ENCODE peak calls at places on chromosomes 6 and 20, in four cellular contexts. D, G, U and M are unnamed samples.

GRCh38 chr6:131789219-131789618 is 18.6 kb upstream of the ENPP1 start:
- DNase-seq in D (no peak), G (no peak), U (no peak), M (no peak)

GRCh38 chr6:55819811-55820210 is 55.6 kb downstream of the BMP5 start:
- DNase-seq in D (no peak), G (no peak), U (no peak), M (no peak)

GRCh38 chr6:143884161-143884560 is 19.9 kb downstream of the ZC2HC1B start:
- DNase-seq in D (no peak), G (no peak), U (no peak), M (no peak)

GRCh38 chr6:166595061-166595780 is 8.7 kb upstream of the RAMACL start:
- DNase-seq in D (no peak), G (no peak), U (no peak), M (no peak)

GRCh38 chr6:72553531-72554202 is 68.2 kb upstream of the KCNQ5 start:
- DNase-seq in D (no peak), G (no peak), U (no peak), M (no peak)

GRCh38 chr6:164507197-164507957 is 802.0 kb downstream of the C6orf118 start:
- DNase-seq in D (peak), G (no peak), U (no peak), M (no peak)

GRCh38 chr6:127971945-127972391 is 71.1 kb upstream of the THEMIS start:
- DNase-seq in D (no peak), G (no peak), U (no peak), M (peak)

GRCh38 chr6:166412911-166413384 is 30.2 kb upstream of the MPC1 start:
- DNase-seq in D (no peak), G (no peak), U (no peak), M (no peak)

GRCh38 chr6:35552285-35552917 is 39.7 kb upstream of the TULP1 start:
- DNase-seq in D (peak), G (peak), U (peak), M (peak)

GRCh38 chr6:115058414-115059211 is 715.8 kb upstream of the HS3ST5 start:
- DNase-seq in D (no peak), G (no peak), U (no peak), M (no peak)

GRCh38 chr6:100435299-100435698 is 29.4 kb downstream of the SIM1 start:
- DNase-seq in D (no peak), G (no peak), U (no peak), M (no peak)

GRCh38 chr20:35616465-35617396 is 1.1 kb downstream of the SPAG4 start:
- DNase-seq in D (peak), G (peak), U (peak), M (peak)

GRCh38 chr6:155004017-155004416 is 8.9 kb downstream of the TIAM2 start:
- DNase-seq in D (no peak), G (no peak), U (no peak), M (no peak)

GRCh38 chr20:50223321-50223995 is 32.8 kb downstream of the CEBPB start:
- DNase-seq in D (no peak), G (no peak), U (no peak), M (no peak)

GRCh38 chr20:35166242-35166830 is 5.5 kb upstream of the PROCR start:
- DNase-seq in D (no peak), G (peak), U (no peak), M (no peak)

GRCh38 chr6:97586344-97586743 is 303.3 kb upstream of the MMS22L start:
- DNase-seq in D (no peak), G (no peak), U (no peak), M (no peak)

GRCh38 chr20:11401988-11402387 is 515.7 kb upstream of the BTBD3 start:
- DNase-seq in D (no peak), G (no peak), U (no peak), M (no peak)

GRCh38 chr6:36780517-36781210 is 58.6 kb downstream of the CPNE5 start:
- DNase-seq in D (peak), G (peak), U (no peak), M (no peak)

GRCh38 chr6:118810420-118811027 is 83.4 kb upstream of the ASF1A start:
- DNase-seq in D (peak), G (no peak), U (no peak), M (no peak)

GRCh38 chr6:1858191-1858590 is 248.5 kb downstream of the FOXC1 start:
- DNase-seq in D (no peak), G (no peak), U (no peak), M (no peak)

GRCh38 chr6:5020142-5020541 is 16.3 kb upstream of the RPP40 start:
- DNase-seq in D (no peak), G (no peak), U (no peak), M (no peak)

GRCh38 chr6:143657809-143658208 is 20.0 kb upstream of the PHACTR2 start:
- DNase-seq in D (no peak), G (no peak), U (no peak), M (no peak)

GRCh38 chr6:170202416-170203135 is 88.3 kb downstream of the DLL1 start:
- DNase-seq in D (no peak), G (peak), U (no peak), M (no peak)

GRCh38 chr6:16683524-16684194 is 77.6 kb downstream of the ATXN1 start:
- DNase-seq in D (no peak), G (peak), U (no peak), M (no peak)

GRCh38 chr6:142233945-142234682 is 67.7 kb upstream of the ADGRG6 start:
- DNase-seq in D (no peak), G (no peak), U (no peak), M (no peak)

GRCh38 chr6:112235956-112236355 is 18.4 kb downstream of the LAMA4 start:
- DNase-seq in D (no peak), G (no peak), U (no peak), M (no peak)

GRCh38 chr6:131923356-131923755 is 27.8 kb downstream of the CCN2 start:
- DNase-seq in D (peak), G (peak), U (peak), M (peak)

GRCh38 chr6:130156908-130157307 is 65.8 kb downstream of the SAMD3 start:
- DNase-seq in D (no peak), G (no peak), U (no peak), M (no peak)

GRCh38 chr6:11232968-11233626 is 629 bp upstream of the NEDD9 start:
- DNase-seq in D (no peak), G (peak), U (peak), M (no peak)

GRCh38 chr6:47044418-47044817 is 2.3 kb upstream of the ADGRF1 start:
- DNase-seq in D (no peak), G (peak), U (no peak), M (no peak)

GRCh38 chr6:161137839-161138544 is 135.9 kb downstream of the AGPAT4 start:
- DNase-seq in D (no peak), G (no peak), U (no peak), M (no peak)

GRCh38 chr20:23147964-23148720 is 62.0 kb upstream of the CD93 start:
- DNase-seq in D (no peak), G (peak), U (no peak), M (no peak)

GRCh38 chr6:72683797-72684196 is 61.9 kb downstream of the KCNQ5 start:
- DNase-seq in D (no peak), G (no peak), U (no peak), M (no peak)

GRCh38 chr20:33707668-33708067 is 12.4 kb downstream of the PXMP4 start:
- DNase-seq in D (no peak), G (no peak), U (no peak), M (no peak)

GRCh38 chr20:33711446-33711738 is 8.7 kb downstream of the PXMP4 start:
- DNase-seq in D (no peak), G (no peak), U (no peak), M (no peak)

GRCh38 chr20:33709398-33709797 is 10.7 kb downstream of the PXMP4 start:
- DNase-seq in D (no peak), G (no peak), U (no peak), M (no peak)

GRCh38 chr20:33710681-33711445 is 9.2 kb downstream of the PXMP4 start:
- DNase-seq in D (no peak), G (no peak), U (no peak), M (no peak)

DNA sequence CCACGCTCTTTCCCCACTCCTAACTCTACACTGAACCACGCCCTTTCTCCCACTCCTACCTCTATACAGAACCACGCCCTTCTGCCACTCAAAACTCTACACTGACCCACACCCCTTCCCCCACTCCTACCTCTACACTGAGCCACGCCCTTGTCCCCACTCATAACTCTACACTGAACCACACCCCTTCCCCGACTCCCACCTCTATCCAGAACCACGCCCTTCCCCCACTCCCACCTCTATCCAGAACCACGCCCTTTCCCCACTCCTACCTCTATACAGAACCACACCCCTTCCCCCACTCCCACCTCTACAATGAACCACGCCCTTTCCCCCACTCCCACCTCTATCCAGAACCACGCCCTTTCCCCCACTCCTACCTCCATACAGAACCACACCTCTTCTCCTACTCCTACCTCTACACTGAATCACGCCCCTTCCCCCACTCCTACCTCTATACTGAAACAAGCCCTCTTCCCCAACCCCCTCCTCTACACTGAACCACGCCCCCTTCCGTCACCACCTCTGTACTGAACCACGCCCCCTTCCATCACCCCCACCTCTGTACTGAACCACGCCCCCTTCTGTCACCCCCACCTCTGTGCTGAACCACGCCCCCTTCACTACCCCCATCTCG is 10.1 kb downstream of the PXMP4 start:
- DNase-seq in D (no peak), G (peak), U (peak), M (no peak)
- TF ChIP-seq CTCF in D (no peak), G (no peak), U (no peak), M (no peak)

GRCh38 chr6:32087574-32088486 is 21.3 kb downstream of the TNXB start:
- DNase-seq in D (peak), G (peak), U (peak), M (peak)
- TF ChIP-seq CTCF in D (peak), G (peak), U (peak), M (peak)

GRCh38 chr6:106512958-106513480 is 116.3 kb downstream of the RTN4IP1 start:
- DNase-seq in D (peak), G (no peak), U (no peak), M (no peak)

GRCh38 chr6:106510090-106510970 is 119.0 kb downstream of the RTN4IP1 start:
- DNase-seq in D (peak), G (peak), U (peak), M (peak)

GRCh38 chr6:106513813-106514212 is 115.5 kb downstream of the RTN4IP1 start:
- DNase-seq in D (peak), G (peak), U (no peak), M (peak)

GRCh38 chr6:106511274-106512047 is 117.8 kb downstream of the RTN4IP1 start:
- DNase-seq in D (peak), G (peak), U (peak), M (no peak)

DNA sequence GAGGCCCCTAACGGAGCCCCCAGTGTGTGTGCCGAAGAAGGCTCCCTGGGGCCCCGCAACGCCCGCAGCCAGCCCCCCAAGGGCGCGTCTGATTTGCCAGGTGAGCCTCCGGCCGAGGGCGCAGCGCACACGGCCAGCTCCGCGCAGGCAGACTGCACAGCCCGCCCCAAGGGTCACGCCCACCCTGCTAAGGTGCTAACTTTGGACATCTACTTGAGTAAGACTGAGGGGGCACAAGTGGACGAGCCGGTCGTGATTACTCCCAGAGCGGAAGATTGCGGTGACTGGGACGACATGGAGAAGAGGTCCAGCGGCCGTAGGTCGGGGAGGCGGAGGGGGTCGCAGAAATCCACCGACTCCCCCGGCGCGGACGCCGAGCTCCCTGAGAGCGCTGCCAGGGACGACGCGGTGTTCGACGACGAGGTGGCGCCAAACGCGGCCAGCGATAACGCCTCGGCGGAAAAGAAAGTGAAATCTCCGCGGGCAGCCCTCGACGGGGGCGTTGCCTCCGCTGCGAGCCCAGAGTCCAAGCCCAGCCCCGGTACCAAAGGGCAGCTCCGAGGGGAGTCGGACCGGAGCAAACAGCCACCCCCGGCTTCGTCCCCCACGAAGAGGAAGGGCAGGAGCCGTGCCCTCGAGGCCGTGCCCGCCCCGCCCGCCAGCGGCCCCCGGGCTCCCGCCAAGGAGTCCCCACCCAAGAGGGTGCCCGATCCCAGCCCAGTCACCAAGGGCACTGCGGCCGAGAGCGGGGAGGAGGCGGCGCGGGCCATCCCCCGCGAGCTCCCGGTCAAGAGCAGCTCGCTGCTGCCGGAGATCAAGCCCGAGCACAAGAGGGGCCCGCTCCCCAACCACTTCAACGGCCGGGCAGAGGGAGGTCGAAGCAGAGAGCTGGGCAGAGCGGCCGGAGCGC is 117.0 kb downstream of the RTN4IP1 start:
- DNase-seq in D (peak), G (peak), U (peak), M (no peak)
- TF ChIP-seq CTCF in D (peak), G (no peak), U (peak), M (peak)

DNA sequence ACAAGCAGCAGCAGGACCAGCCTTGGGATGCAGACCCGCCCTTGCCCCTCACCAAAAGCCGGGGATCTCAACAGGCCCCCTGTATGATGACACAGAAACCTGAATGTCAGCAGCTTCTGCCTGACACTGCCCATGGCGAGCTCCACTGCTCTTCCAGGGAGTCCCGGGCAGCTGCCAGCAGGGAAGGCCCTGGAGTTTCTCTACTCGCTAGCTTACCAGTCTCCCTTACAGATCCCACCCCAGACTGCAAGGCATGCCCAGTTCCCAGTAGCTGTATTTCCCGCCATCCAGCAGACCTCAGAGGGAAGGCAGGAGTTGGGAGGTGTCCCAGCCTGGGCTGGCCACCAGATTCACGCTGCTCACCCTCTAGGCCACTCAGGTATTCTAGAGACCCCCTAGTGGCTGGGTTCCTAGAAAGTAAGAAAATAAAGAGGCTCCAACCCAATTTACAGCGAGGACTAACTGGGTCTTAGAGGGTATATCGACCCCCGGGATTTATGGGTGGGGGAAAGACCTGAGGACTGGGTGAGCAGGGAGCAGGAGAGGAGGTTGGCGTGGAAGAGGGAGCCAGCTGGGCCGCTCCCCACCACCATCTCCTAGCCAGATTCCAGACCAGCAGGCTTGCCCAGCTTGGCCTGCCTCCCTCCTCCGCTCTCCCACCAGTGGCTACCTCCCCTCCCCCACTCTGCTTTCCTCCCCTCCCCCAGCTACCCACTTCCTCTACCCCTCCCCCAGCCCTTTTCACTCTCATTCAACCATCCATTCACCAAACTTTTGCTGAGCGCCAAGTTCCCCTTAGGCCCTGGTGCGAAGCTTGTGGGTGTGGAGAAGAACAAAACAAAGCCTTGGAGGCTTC is 9.7 kb upstream of the HMGA1 start:
- DNase-seq in D (peak), G (no peak), U (peak), M (no peak)
- TF ChIP-seq CTCF in D (peak), G (no peak), U (peak), M (no peak)

DNA sequence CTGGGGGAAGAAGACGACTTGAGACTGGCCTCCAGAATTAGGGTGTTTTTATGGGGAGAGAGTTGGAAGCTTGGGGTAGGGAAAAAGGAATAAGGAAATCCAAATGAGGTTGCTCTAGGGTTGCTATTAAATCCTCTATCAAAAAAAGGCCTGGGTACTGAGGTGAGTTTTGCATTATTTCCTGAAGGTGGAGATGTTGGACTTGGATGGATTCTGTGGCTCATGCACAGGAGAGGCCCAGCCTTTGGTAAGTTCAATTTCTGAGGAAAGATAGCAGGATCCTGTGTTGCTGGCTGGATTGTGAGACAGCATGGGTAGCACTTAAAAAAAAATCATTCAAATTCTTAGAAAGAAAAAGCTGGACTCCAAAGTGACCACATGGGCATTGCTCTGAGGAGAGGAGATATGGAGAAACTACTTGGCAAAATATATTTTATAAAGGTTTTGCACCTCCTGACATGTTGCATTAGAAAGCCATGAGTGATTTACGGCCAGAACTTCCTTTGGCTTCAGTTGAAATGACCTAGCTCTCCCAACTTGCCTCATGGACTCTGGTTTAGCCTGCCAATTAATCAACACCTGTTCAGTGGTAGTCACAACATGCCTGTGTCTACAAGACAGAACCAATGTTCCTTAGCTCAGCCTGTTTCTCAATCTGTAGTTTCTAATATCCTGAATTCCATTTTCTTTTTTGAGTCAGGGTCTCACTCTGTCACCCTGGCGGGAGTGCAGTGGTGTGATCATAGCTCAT is 152.1 kb upstream of the RALGAPA2 start:
- DNase-seq in D (no peak), G (no peak), U (no peak), M (peak)
- TF ChIP-seq CTCF in D (peak), G (no peak), U (peak), M (peak)

DNA sequence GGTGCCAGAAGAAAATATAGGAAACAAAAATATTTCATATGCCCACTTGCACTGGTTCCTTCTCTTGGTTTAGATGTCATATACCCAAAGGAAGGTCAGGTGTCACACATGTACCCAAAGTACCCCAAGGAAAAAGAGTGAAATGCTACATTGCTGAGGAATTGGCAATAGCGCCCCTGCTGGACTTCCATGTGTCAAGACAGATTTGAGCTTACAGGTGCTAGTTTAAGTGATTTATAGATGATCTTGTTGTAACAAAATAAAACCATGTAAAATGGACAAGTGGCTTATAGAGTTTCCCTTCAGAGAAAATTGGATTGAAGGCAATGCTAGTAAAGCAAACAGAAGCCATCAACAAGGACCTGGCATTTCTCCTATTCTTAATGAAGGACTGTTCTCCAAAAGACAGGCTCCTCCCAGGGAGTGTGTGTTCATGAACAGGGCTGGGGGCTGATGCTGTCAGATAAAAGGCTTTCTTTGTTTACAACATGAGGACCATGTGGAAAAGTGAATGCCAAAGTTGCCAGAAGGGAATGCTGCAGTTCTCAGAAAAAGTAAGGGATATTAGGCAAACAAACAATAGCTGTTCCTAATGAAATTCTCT is 64.3 kb upstream of the PAK5 start:
- DNase-seq in D (peak), G (no peak), U (peak), M (no peak)
- TF ChIP-seq CTCF in D (peak), G (peak), U (peak), M (peak)